ENCODE peak calls at places on chromosomes 7 and 10, in five cellular contexts. U is HCT116, V is PC-3, K is MM.1S, P is hepatocyte. O is an unnamed sample.

GRCh38 chr7:20107582-20107981 is 109.6 kb downstream of the MACC1 start:
- DNase-seq in P (no peak), V (peak), U (no peak), K (no peak), O (no peak)

GRCh38 chr10:125687507-125688185 is 4.7 kb upstream of the TEX36 start:
- DNase-seq in P (no peak), U (no peak), V (no peak), K (no peak), O (no peak)

GRCh38 chr7:66505531-66506451 is 122.9 kb upstream of the KCTD7 start:
- DNase-seq in U (no peak), K (no peak), P (no peak), V (no peak), O (no peak)

GRCh38 chr7:42311195-42311594 is 74.2 kb upstream of the GLI3 start:
- DNase-seq in K (no peak), P (no peak), V (no peak), U (no peak), O (no peak)

GRCh38 chr7:24378871-24379608 is 95.0 kb downstream of the NPY start:
- DNase-seq in U (peak), K (no peak), P (no peak), V (peak), O (no peak)

GRCh38 chr10:85594239-85594638 is 772.4 kb downstream of the GRID1 start:
- DNase-seq in U (no peak), V (no peak), K (no peak), P (no peak), O (no peak)

GRCh38 chr10:129758180-129758579 is 205.9 kb downstream of the EBF3 start:
- DNase-seq in U (no peak), P (no peak), K (no peak), V (no peak), O (no peak)

GRCh38 chr7:4134631-4135030 is 547.5 kb upstream of the FOXK1 start:
- DNase-seq in K (no peak), P (peak), V (no peak), U (no peak), O (no peak)

GRCh38 chr7:38222481-38223096 is 44.5 kb downstream of the STARD3NL start:
- DNase-seq in P (peak), V (peak), K (peak), U (peak), O (peak)

GRCh38 chr10:100184426-100185219 is 1.2 kb downstream of the ERLIN1 start:
- DNase-seq in P (peak), K (peak), U (peak), V (peak), O (peak)

DNA sequence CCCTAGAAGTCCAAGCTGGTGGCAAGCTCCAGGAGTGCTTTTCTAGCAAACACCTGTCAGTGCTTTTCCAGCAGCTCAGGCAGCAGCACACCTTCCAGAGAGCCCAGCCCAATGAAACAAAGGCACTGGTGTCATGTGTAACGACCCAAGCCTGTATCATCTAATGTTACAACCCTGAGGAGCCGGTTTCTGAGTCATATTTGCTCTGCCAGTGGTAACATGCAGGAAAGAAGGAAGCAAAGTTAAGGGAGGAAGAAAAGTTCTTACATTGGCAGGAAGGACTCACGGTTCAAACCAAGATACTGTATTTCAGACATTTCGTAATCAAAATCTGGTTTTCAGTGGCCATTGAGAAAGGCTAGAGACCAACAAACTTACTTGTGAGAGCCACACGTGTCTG is at the start of gene ANKRD22:
- DNase-seq in V (peak), K (no peak), U (peak), P (peak), O (no peak)
- TF ChIP-seq EZH2phosphoT487 in V (no peak), K (no peak), U (no peak), P (no peak), O (no peak)

DNA sequence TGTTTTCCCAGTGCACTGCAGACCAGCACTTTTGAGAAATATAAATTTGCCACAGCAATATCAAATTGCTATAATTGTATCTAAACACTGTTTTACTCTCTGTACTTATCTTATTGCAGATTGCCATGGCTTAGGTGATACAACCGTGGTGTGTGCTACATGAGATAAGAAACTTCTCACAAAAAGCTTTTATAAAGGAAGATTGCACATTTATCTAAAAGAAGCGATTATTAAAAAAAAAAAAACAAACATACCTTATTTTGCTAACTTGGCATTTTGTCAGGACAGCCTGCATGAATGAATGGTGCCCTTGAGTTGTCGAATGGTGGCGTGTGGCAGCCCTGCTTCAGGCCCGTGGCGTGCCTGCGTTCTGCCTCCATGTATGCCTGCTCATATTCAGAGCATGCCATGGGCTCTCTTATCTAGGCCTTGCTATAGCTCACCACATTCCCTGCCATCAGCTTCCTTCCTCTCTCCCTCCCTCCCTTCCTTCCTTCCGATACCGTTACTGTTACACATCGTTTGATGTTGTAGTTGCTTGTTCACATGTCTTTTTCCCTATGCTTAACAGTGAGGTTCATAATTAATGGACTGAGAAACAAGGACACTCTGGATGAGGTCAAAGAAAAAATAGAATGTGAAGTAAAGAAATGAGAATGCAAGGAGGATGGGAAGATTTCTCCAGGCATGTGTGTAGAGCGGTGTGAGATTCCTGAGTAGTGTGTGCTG is 34.9 kb downstream of the PRKAR2B start:
- DNase-seq in V (no peak), K (no peak), P (no peak), U (no peak), O (no peak)
- TF ChIP-seq EZH2phosphoT487 in V (no peak), K (no peak), P (no peak), U (no peak), O (no peak)

DNA sequence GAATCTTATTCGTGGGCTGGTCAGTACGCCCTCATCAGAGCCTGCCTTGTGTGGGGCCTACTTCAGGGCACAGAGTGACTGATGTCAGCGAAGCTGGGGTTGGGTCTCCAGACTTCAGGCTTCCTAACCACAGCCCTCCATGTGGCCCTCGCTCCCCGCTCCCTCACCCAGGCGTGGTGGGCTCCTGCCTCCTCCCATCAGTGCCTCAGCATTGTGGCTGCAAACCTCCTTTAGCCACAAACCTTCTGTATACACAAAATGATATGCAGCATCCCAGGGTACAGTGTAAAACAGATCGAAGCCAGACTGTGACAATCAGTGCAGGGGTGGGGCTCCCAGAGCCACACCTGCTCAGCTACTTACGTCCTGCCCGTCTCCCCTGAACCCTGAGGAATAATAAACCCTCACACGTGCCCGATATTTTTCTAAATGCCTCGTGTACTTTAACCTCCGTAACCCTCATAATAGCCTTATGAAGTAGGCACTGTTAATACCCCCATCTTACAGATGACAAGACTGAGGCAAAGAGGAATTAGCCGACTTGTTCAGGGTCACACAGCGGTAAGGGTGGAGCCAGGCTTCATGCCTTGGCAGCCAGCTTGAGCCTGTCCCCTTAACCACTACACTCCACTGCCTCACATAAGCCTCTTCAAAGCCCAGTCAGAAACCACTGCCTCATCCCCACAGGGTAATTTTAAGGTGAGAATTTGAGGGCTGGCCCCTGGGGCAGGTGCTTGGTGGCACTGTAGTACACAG is 7.3 kb upstream of the C10orf105 start:
- DNase-seq in P (no peak), U (no peak), V (no peak), K (peak), O (no peak)
- TF ChIP-seq EZH2phosphoT487 in P (no peak), U (no peak), V (no peak), K (no peak), O (no peak)

GRCh38 chr7:129466796-129467195 is 32.6 kb downstream of the STRIP2 start:
- DNase-seq in V (no peak), P (no peak), K (no peak), U (no peak), O (no peak)

GRCh38 chr7:129462445-129462844 is 28.2 kb downstream of the STRIP2 start:
- DNase-seq in P (no peak), K (no peak), V (no peak), U (no peak), O (no peak)

GRCh38 chr7:129464194-129464593 is 30.0 kb downstream of the STRIP2 start:
- DNase-seq in P (no peak), V (no peak), U (no peak), K (no peak), O (no peak)

GRCh38 chr7:129468087-129468486 is 33.9 kb downstream of the STRIP2 start:
- DNase-seq in U (no peak), P (peak), K (no peak), V (no peak), O (no peak)

DNA sequence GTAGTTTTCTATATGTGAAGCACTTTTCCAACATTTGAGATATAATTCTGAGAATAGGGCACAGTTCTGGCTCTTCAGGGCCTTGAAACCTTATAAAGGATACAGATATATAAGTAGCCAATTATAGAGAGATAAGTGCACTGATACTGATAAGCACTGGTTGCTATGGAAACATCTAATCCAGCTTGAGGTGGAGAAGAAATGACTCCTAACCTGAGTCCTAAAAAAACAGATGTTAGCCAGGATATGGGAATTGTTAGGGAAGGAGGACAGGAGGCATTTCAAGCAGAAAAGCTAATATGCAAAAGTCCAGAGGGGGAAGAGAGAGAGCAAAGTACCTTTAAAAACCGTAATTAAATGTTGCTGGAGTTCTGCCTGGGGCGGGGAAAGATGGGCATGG is 30.8 kb downstream of the STRIP2 start:
- DNase-seq in V (no peak), K (no peak), P (no peak), U (no peak), O (no peak)
- TF ChIP-seq EZH2phosphoT487 in V (no peak), K (no peak), P (no peak), U (no peak), O (no peak)

GRCh38 chr10:78231327-78231726 is 197.7 kb downstream of the RPS24 start:
- DNase-seq in V (no peak), P (no peak), U (no peak), K (no peak), O (no peak)
- TF ChIP-seq EZH2phosphoT487 in V (no peak), P (no peak), U (no peak), K (no peak), O (no peak)

GRCh38 chr7:30207376-30207775 is 72.6 kb downstream of the MTURN start:
- DNase-seq in U (no peak), P (no peak), V (no peak), K (no peak), O (no peak)

GRCh38 chr7:30206942-30207341 is 72.2 kb downstream of the MTURN start:
- DNase-seq in V (no peak), P (no peak), U (no peak), K (no peak), O (no peak)

GRCh38 chr7:30202671-30203070 is 67.9 kb downstream of the MTURN start:
- DNase-seq in P (no peak), V (no peak), K (no peak), U (no peak), O (peak)

GRCh38 chr7:30209951-30210350 is 74.4 kb upstream of the ZNRF2 start:
- DNase-seq in P (no peak), V (no peak), U (no peak), K (no peak), O (no peak)

GRCh38 chr7:30206466-30206865 is 71.7 kb downstream of the MTURN start:
- DNase-seq in V (peak), P (no peak), U (peak), K (no peak), O (peak)
- TF ChIP-seq EZH2phosphoT487 in V (no peak), P (no peak), U (no peak), K (no peak), O (no peak)

DNA sequence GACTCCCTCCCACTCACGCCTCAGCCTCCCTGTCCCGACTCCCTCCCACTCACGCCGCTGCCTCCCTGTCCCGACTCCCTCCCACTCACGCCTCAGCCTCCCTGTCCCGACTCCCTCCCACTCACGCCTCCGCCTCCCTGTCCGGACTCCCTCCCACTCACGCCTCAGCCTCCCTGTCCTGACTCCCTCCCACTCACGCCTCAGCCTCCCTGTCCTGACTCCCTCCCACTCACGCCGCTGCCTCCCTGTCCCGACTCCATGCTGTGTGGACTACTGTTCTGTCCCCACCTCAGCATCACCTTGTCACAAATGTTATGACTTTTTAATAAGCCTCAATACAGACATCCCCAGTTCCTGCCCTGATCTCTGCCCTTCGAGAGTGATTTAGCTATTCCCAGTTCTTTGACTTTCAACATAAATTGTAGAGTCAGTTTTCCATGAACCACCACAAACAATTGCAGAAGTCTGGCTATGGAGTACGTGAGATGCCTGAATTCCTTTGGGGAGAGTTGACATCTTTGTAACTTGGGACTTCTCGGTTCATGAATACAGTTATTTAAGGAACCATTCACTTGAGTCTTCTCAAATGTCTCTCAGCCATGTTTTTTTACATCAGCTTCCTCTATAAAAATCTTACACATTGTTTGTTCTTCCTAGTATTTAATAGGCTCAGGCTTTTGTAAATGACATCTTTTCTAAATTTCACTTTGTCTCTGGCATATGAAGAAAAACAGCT is 71.9 kb downstream of the FOXL3 start:
- DNase-seq in P (no peak), K (no peak), V (no peak), U (no peak), O (no peak)
- TF ChIP-seq EZH2phosphoT487 in P (no peak), K (no peak), V (no peak), U (no peak), O (peak)

O was measured in neural progenitor cell.